ENCODE peak calls at places on chromosome 15, in nine cellular contexts. One of them, this sample, is unnamed.

GRCh38 chr15:28886431-28887343 is 913 bp downstream of the APBA2 start:
- DNase-seq in GM13977: no peak
- DNase-seq in memory B cell: no peak
- DNase-seq in natural killer cell: no peak
- DNase-seq in activated naive CD8-positive, alpha-beta T cell treated with anti-CD3 and anti-CD28 coated beads, Interleukin-2, amount 50 U/mL, for 24 hours: no peak
- DNase-seq in esophagus squamous epithelium: no peak
- DNase-seq in WTC11: no peak
- DNase-seq in pancreas: no peak
- DNase-seq in GM03348: no peak
- DNase-seq in this sample: no peak

GRCh38 chr15:67914537-67915373 is 74.9 kb upstream of the RNU6-1 start:
- DNase-seq in activated naive CD8-positive, alpha-beta T cell treated with anti-CD3 and anti-CD28 coated beads, Interleukin-2, amount 50 U/mL, for 24 hours: no peak
- DNase-seq in esophagus squamous epithelium: no peak
- DNase-seq in natural killer cell: no peak
- DNase-seq in pancreas: peak
- DNase-seq in memory B cell: no peak
- DNase-seq in GM13977: no peak
- DNase-seq in WTC11: peak
- DNase-seq in GM03348: no peak
- DNase-seq in this sample: no peak

GRCh38 chr15:27673766-27674445 is 425.2 kb downstream of the OCA2 start:
- DNase-seq in memory B cell: no peak
- DNase-seq in esophagus squamous epithelium: no peak
- DNase-seq in GM03348: no peak
- DNase-seq in GM13977: no peak
- DNase-seq in natural killer cell: no peak
- DNase-seq in activated naive CD8-positive, alpha-beta T cell treated with anti-CD3 and anti-CD28 coated beads, Interleukin-2, amount 50 U/mL, for 24 hours: no peak
- DNase-seq in WTC11: no peak
- DNase-seq in pancreas: no peak
- DNase-seq in this sample: no peak

GRCh38 chr15:70517194-70517590 is 246.2 kb downstream of the UACA start:
- DNase-seq in WTC11: no peak
- DNase-seq in activated naive CD8-positive, alpha-beta T cell treated with anti-CD3 and anti-CD28 coated beads, Interleukin-2, amount 50 U/mL, for 24 hours: no peak
- DNase-seq in pancreas: no peak
- DNase-seq in natural killer cell: no peak
- DNase-seq in GM03348: no peak
- DNase-seq in GM13977: no peak
- DNase-seq in memory B cell: no peak
- DNase-seq in esophagus squamous epithelium: no peak
- DNase-seq in this sample: no peak

GRCh38 chr15:59594493-59594942 is 17.1 kb upstream of the GCNT3 start:
- DNase-seq in pancreas: no peak
- DNase-seq in esophagus squamous epithelium: no peak
- DNase-seq in GM03348: peak
- DNase-seq in activated naive CD8-positive, alpha-beta T cell treated with anti-CD3 and anti-CD28 coated beads, Interleukin-2, amount 50 U/mL, for 24 hours: no peak
- DNase-seq in memory B cell: no peak
- DNase-seq in GM13977: no peak
- DNase-seq in natural killer cell: no peak
- DNase-seq in WTC11: no peak
- DNase-seq in this sample: no peak

GRCh38 chr15:80456517-80457497 is 52.6 kb downstream of the ARNT2 start:
- DNase-seq in WTC11: no peak
- DNase-seq in pancreas: no peak
- DNase-seq in GM03348: peak
- DNase-seq in activated naive CD8-positive, alpha-beta T cell treated with anti-CD3 and anti-CD28 coated beads, Interleukin-2, amount 50 U/mL, for 24 hours: no peak
- DNase-seq in GM13977: peak
- DNase-seq in memory B cell: no peak
- DNase-seq in natural killer cell: no peak
- DNase-seq in esophagus squamous epithelium: no peak
- DNase-seq in this sample: no peak

GRCh38 chr15:89543389-89543788 is 31.9 kb upstream of the TICRR start:
- DNase-seq in natural killer cell: no peak
- DNase-seq in pancreas: no peak
- DNase-seq in esophagus squamous epithelium: no peak
- DNase-seq in WTC11: no peak
- DNase-seq in memory B cell: no peak
- DNase-seq in GM13977: no peak
- DNase-seq in activated naive CD8-positive, alpha-beta T cell treated with anti-CD3 and anti-CD28 coated beads, Interleukin-2, amount 50 U/mL, for 24 hours: no peak
- DNase-seq in GM03348: no peak
- DNase-seq in this sample: no peak

GRCh38 chr15:61598655-61599054 is 369.6 kb upstream of the RORA start:
- DNase-seq in GM13977: no peak
- DNase-seq in WTC11: no peak
- DNase-seq in pancreas: no peak
- DNase-seq in memory B cell: no peak
- DNase-seq in esophagus squamous epithelium: no peak
- DNase-seq in GM03348: no peak
- DNase-seq in activated naive CD8-positive, alpha-beta T cell treated with anti-CD3 and anti-CD28 coated beads, Interleukin-2, amount 50 U/mL, for 24 hours: no peak
- DNase-seq in natural killer cell: no peak
- DNase-seq in this sample: no peak

GRCh38 chr15:48324949-48325348 is 6.3 kb upstream of the DUT start:
- DNase-seq in memory B cell: no peak
- DNase-seq in pancreas: no peak
- DNase-seq in esophagus squamous epithelium: no peak
- DNase-seq in GM13977: no peak
- DNase-seq in natural killer cell: no peak
- DNase-seq in GM03348: no peak
- DNase-seq in WTC11: no peak
- DNase-seq in activated naive CD8-positive, alpha-beta T cell treated with anti-CD3 and anti-CD28 coated beads, Interleukin-2, amount 50 U/mL, for 24 hours: no peak
- DNase-seq in this sample: no peak

GRCh38 chr15:51093865-51094605 is 671 bp downstream of the TNFAIP8L3 start:
- DNase-seq in natural killer cell: no peak
- DNase-seq in esophagus squamous epithelium: no peak
- DNase-seq in activated naive CD8-positive, alpha-beta T cell treated with anti-CD3 and anti-CD28 coated beads, Interleukin-2, amount 50 U/mL, for 24 hours: peak
- DNase-seq in memory B cell: no peak
- DNase-seq in GM13977: peak
- DNase-seq in GM03348: peak
- DNase-seq in WTC11: peak
- DNase-seq in pancreas: peak
- DNase-seq in this sample: no peak

GRCh38 chr15:77836901-77837648 is 204.4 kb upstream of the LINGO1 start:
- DNase-seq in activated naive CD8-positive, alpha-beta T cell treated with anti-CD3 and anti-CD28 coated beads, Interleukin-2, amount 50 U/mL, for 24 hours: no peak
- DNase-seq in natural killer cell: no peak
- DNase-seq in WTC11: no peak
- DNase-seq in GM03348: no peak
- DNase-seq in esophagus squamous epithelium: no peak
- DNase-seq in GM13977: no peak
- DNase-seq in memory B cell: no peak
- DNase-seq in pancreas: no peak
- DNase-seq in this sample: no peak

GRCh38 chr15:69951511-69952209 is 146.1 kb downstream of the TLE3 start:
- DNase-seq in GM13977: no peak
- DNase-seq in activated naive CD8-positive, alpha-beta T cell treated with anti-CD3 and anti-CD28 coated beads, Interleukin-2, amount 50 U/mL, for 24 hours: no peak
- DNase-seq in WTC11: no peak
- DNase-seq in memory B cell: no peak
- DNase-seq in esophagus squamous epithelium: no peak
- DNase-seq in GM03348: no peak
- DNase-seq in pancreas: no peak
- DNase-seq in natural killer cell: no peak
- DNase-seq in this sample: no peak

GRCh38 chr15:101642361-101642760 is 9.8 kb downstream of the TM2D3 start:
- DNase-seq in natural killer cell: no peak
- DNase-seq in activated naive CD8-positive, alpha-beta T cell treated with anti-CD3 and anti-CD28 coated beads, Interleukin-2, amount 50 U/mL, for 24 hours: no peak
- DNase-seq in pancreas: no peak
- DNase-seq in memory B cell: no peak
- DNase-seq in GM03348: no peak
- DNase-seq in GM13977: no peak
- DNase-seq in esophagus squamous epithelium: no peak
- DNase-seq in WTC11: no peak
- DNase-seq in this sample: no peak

GRCh38 chr15:82936966-82937647 is 15.4 kb downstream of the HOMER2 start:
- DNase-seq in WTC11: no peak
- DNase-seq in esophagus squamous epithelium: no peak
- DNase-seq in pancreas: no peak
- DNase-seq in memory B cell: no peak
- DNase-seq in activated naive CD8-positive, alpha-beta T cell treated with anti-CD3 and anti-CD28 coated beads, Interleukin-2, amount 50 U/mL, for 24 hours: no peak
- DNase-seq in GM03348: peak
- DNase-seq in GM13977: no peak
- DNase-seq in natural killer cell: no peak
- DNase-seq in this sample: no peak

GRCh38 chr15:76312540-76313174 is 1.4 kb upstream of the ETFA start:
- DNase-seq in WTC11: no peak
- DNase-seq in memory B cell: no peak
- DNase-seq in pancreas: no peak
- DNase-seq in GM13977: no peak
- DNase-seq in natural killer cell: no peak
- DNase-seq in GM03348: no peak
- DNase-seq in esophagus squamous epithelium: no peak
- DNase-seq in activated naive CD8-positive, alpha-beta T cell treated with anti-CD3 and anti-CD28 coated beads, Interleukin-2, amount 50 U/mL, for 24 hours: no peak
- DNase-seq in this sample: no peak

GRCh38 chr15:40695469-40695910 is 516 bp downstream of the RAD51 start:
- DNase-seq in esophagus squamous epithelium: no peak
- DNase-seq in pancreas: no peak
- DNase-seq in GM03348: peak
- DNase-seq in activated naive CD8-positive, alpha-beta T cell treated with anti-CD3 and anti-CD28 coated beads, Interleukin-2, amount 50 U/mL, for 24 hours: peak
- DNase-seq in memory B cell: no peak
- DNase-seq in WTC11: no peak
- DNase-seq in GM13977: peak
- DNase-seq in natural killer cell: no peak
- DNase-seq in this sample: no peak

GRCh38 chr15:44545934-44546802 is 9.2 kb downstream of the EIF3J start:
- DNase-seq in memory B cell: no peak
- DNase-seq in GM13977: peak
- DNase-seq in esophagus squamous epithelium: no peak
- DNase-seq in GM03348: peak
- DNase-seq in WTC11: no peak
- DNase-seq in activated naive CD8-positive, alpha-beta T cell treated with anti-CD3 and anti-CD28 coated beads, Interleukin-2, amount 50 U/mL, for 24 hours: peak
- DNase-seq in natural killer cell: no peak
- DNase-seq in pancreas: no peak
- DNase-seq in this sample: no peak

GRCh38 chr15:91921821-91922198 is 68.3 kb downstream of the SLCO3A1 start:
- DNase-seq in GM13977: no peak
- DNase-seq in GM03348: no peak
- DNase-seq in natural killer cell: no peak
- DNase-seq in activated naive CD8-positive, alpha-beta T cell treated with anti-CD3 and anti-CD28 coated beads, Interleukin-2, amount 50 U/mL, for 24 hours: no peak
- DNase-seq in esophagus squamous epithelium: no peak
- DNase-seq in pancreas: no peak
- DNase-seq in memory B cell: no peak
- DNase-seq in WTC11: no peak
- DNase-seq in this sample: no peak

This sample was measured in KG1.